ENCODE peak calls at places on chromosomes 2 and 18, in four cellular contexts. One of them, this sample, is unnamed.
A peak's percentile ranks its signal among the peaks of the same experiment; 100 is the strongest.

GRCh38 chr2:215536476-215536875 is 100.6 kb upstream of the FN1 start:
- DNase-seq in ovary: no peak
- DNase-seq in gastrocnemius medialis: no peak
- DNase-seq in prostate gland: no peak
- DNase-seq in this sample: no peak

GRCh38 chr2:48768669-48769068 is 13.1 kb upstream of the LHCGR start:
- DNase-seq in ovary: no peak
- DNase-seq in gastrocnemius medialis: no peak
- DNase-seq in prostate gland: no peak
- DNase-seq in this sample: no peak

GRCh38 chr2:20215183-20216040 is 9.5 kb downstream of the SDC1 start:
- DNase-seq in ovary: no peak
- DNase-seq in gastrocnemius medialis: no peak
- DNase-seq in prostate gland: no peak
- DNase-seq in this sample: no peak

GRCh38 chr2:241675885-241676284 is 10.7 kb downstream of the DTYMK start:
- DNase-seq in ovary: no peak
- DNase-seq in gastrocnemius medialis: no peak
- DNase-seq in prostate gland: no peak
- DNase-seq in this sample: no peak

GRCh38 chr2:211611061-211611518 is 927.5 kb downstream of the ERBB4 start:
- DNase-seq in ovary: no peak
- DNase-seq in gastrocnemius medialis: no peak
- DNase-seq in prostate gland: no peak
- DNase-seq in this sample: no peak

GRCh38 chr2:38665854-38666577 is at the start of gene GALM:
- DNase-seq in ovary: peak; percentile 84
- DNase-seq in gastrocnemius medialis: peak; percentile 89
- DNase-seq in prostate gland: peak; percentile 56
- DNase-seq in this sample: no peak

GRCh38 chr2:85748948-85749875 is 4.6 kb upstream of the ATOH8 start:
- DNase-seq in ovary: no peak
- DNase-seq in gastrocnemius medialis: peak; percentile 93
- DNase-seq in prostate gland: no peak
- DNase-seq in this sample: no peak

GRCh38 chr2:199581935-199582336 is 124.2 kb upstream of the SATB2 start:
- DNase-seq in ovary: no peak
- DNase-seq in gastrocnemius medialis: no peak
- DNase-seq in prostate gland: no peak
- DNase-seq in this sample: no peak

GRCh38 chr2:160731856-160732255 is 238.2 kb upstream of the RBMS1 start:
- DNase-seq in ovary: no peak
- DNase-seq in gastrocnemius medialis: no peak
- DNase-seq in prostate gland: no peak
- DNase-seq in this sample: no peak

GRCh38 chr2:4221434-4221833 is 518.1 kb downstream of the DCDC2C start:
- DNase-seq in ovary: no peak
- DNase-seq in gastrocnemius medialis: no peak
- DNase-seq in prostate gland: no peak
- DNase-seq in this sample: no peak

GRCh38 chr2:157989227-157989626 is 112.4 kb upstream of the UPP2 start:
- DNase-seq in ovary: no peak
- DNase-seq in gastrocnemius medialis: no peak
- DNase-seq in prostate gland: no peak
- DNase-seq in this sample: no peak

GRCh38 chr2:197356136-197356535 is 45.6 kb upstream of the ANKRD44 start:
- DNase-seq in ovary: no peak
- DNase-seq in gastrocnemius medialis: no peak
- DNase-seq in prostate gland: no peak
- DNase-seq in this sample: no peak

GRCh38 chr2:219272351-219272750 is 6.8 kb upstream of the DNAJB2 start:
- DNase-seq in ovary: no peak
- DNase-seq in gastrocnemius medialis: no peak
- DNase-seq in prostate gland: no peak
- DNase-seq in this sample: no peak

GRCh38 chr2:17079262-17079661 is 413.6 kb upstream of the CYRIA start:
- DNase-seq in ovary: no peak
- DNase-seq in gastrocnemius medialis: no peak
- DNase-seq in prostate gland: no peak
- DNase-seq in this sample: no peak

GRCh38 chr18:79302120-79302519 is 93.6 kb upstream of the NFATC1 start:
- DNase-seq in ovary: no peak
- DNase-seq in gastrocnemius medialis: no peak
- DNase-seq in prostate gland: no peak
- DNase-seq in this sample: no peak

GRCh38 chr2:220259656-220260055 is 632.2 kb downstream of the SLC4A3 start:
- DNase-seq in ovary: no peak
- DNase-seq in gastrocnemius medialis: no peak
- DNase-seq in prostate gland: no peak
- DNase-seq in this sample: no peak

GRCh38 chr18:76493213-76494107 is 1.6 kb downstream of the ZNF516 start:
- DNase-seq in ovary: peak; percentile 52
- DNase-seq in gastrocnemius medialis: no peak
- DNase-seq in prostate gland: no peak
- DNase-seq in this sample: no peak

GRCh38 chr2:69383178-69383812 is 3.7 kb downstream of the GFPT1 start:
- DNase-seq in ovary: no peak
- DNase-seq in gastrocnemius medialis: no peak
- DNase-seq in prostate gland: no peak
- DNase-seq in this sample: no peak

GRCh38 chr2:173571021-173571821 is 216.5 kb downstream of the CDCA7 start:
- DNase-seq in ovary: no peak
- DNase-seq in gastrocnemius medialis: no peak
- DNase-seq in prostate gland: peak; percentile 68
- DNase-seq in this sample: no peak

GRCh38 chr18:46329736-46330246 is 225.6 kb downstream of the HAUS1 start:
- DNase-seq in ovary: no peak
- DNase-seq in gastrocnemius medialis: no peak
- DNase-seq in prostate gland: no peak
- DNase-seq in this sample: no peak

DNA sequence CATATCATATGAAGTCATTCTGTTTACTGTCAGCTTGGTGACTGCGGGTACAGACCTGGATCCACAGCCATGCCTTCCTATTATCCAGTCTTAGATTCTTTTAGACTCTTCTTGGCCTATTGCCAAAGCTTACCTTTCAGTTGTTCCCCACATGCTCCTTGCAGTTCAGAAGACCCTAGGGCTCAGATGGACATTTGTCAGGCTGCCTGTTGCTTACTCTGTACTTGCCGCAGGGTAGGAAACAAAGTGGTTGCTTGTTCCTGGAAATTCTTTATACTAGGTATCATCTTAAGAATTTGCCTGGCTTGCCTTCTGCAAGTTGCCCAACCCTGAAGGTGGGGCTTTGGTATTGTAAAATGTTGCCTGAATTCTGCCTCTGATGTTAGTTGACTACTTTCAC is 24.4 kb downstream of the CD28 start:
- DNase-seq in ovary: no peak
- DNase-seq in gastrocnemius medialis: no peak
- DNase-seq in prostate gland: no peak
- DNase-seq in this sample: no peak
- H3K27ac ChIP-seq in ovary: no peak overlapping the region
- H3K27ac ChIP-seq in gastrocnemius medialis: no peak overlapping the region
- H3K27ac ChIP-seq in prostate gland: no peak overlapping the region
- H3K27ac ChIP-seq in this sample: no peak overlapping the region

DNA sequence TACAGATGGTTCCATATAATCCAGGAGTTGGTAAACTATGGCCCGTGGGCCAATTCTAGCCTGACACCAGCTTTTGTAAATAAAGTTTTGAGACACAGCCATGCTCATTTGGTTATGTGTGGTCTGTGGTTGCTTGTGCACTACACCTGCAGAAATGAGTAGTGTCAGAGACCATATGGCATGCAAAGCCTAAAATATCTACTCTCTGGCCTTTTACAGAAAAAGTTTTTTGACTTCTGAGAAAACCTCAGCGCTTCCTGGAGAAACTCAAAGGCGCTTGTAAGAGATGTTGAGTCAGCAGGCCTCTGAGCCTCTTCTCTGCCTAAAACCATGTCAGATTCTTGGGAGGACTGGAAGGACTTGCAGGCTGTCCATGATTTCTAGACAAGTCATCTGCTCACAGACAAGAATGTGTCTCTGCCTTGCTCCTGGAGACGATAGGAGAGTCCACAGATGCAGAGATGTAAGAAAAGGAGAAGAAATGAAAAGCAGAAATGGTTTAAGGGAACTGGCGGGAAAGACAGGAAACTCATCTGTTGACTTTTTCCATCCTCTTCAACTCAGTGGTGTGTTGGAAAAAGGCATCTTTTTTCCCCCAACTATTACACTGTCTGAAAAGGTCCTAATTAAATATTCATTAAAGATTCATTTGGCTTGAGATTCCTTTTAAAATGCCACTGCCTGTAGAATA is 5.2 kb downstream of the TTC39C start:
- DNase-seq in ovary: no peak
- DNase-seq in gastrocnemius medialis: no peak
- DNase-seq in prostate gland: no peak
- DNase-seq in this sample: no peak
- TF ChIP-seq POLR2A in ovary: no peak
- TF ChIP-seq POLR2A in gastrocnemius medialis: no peak
- TF ChIP-seq POLR2A in prostate gland: no peak
- TF ChIP-seq POLR2A in this sample: no peak

GRCh38 chr2:207226243-207226642 is 60.5 kb upstream of the KLF7 start:
- DNase-seq in ovary: no peak
- DNase-seq in gastrocnemius medialis: no peak
- DNase-seq in prostate gland: no peak
- DNase-seq in this sample: no peak
- H3K27ac ChIP-seq in ovary: no peak overlapping the region
- H3K27ac ChIP-seq in gastrocnemius medialis: no peak overlapping the region
- H3K27ac ChIP-seq in prostate gland: no peak overlapping the region
- H3K27ac ChIP-seq in this sample: no peak overlapping the region

GRCh38 chr2:238635637-238636036 is 208.9 kb downstream of the ASB1 start:
- DNase-seq in ovary: no peak
- DNase-seq in gastrocnemius medialis: no peak
- DNase-seq in prostate gland: no peak
- DNase-seq in this sample: no peak
- TF ChIP-seq POLR2A in ovary: no peak
- TF ChIP-seq POLR2A in gastrocnemius medialis: no peak
- TF ChIP-seq POLR2A in prostate gland: no peak
- TF ChIP-seq POLR2A in this sample: no peak

GRCh38 chr2:200614249-200614648 is 28.4 kb downstream of the AOX1 start:
- DNase-seq in ovary: no peak
- DNase-seq in gastrocnemius medialis: no peak
- DNase-seq in prostate gland: no peak
- DNase-seq in this sample: no peak

GRCh38 chr2:200616656-200617055 is 30.8 kb downstream of the AOX1 start:
- DNase-seq in ovary: no peak
- DNase-seq in gastrocnemius medialis: no peak
- DNase-seq in prostate gland: no peak
- DNase-seq in this sample: no peak

GRCh38 chr2:200616193-200616592 is 30.4 kb downstream of the AOX1 start:
- DNase-seq in ovary: peak; percentile 56
- DNase-seq in gastrocnemius medialis: no peak
- DNase-seq in prostate gland: no peak
- DNase-seq in this sample: no peak

GRCh38 chr2:200613692-200614091 is 27.9 kb downstream of the AOX1 start:
- DNase-seq in ovary: no peak
- DNase-seq in gastrocnemius medialis: no peak
- DNase-seq in prostate gland: no peak
- DNase-seq in this sample: no peak

DNA sequence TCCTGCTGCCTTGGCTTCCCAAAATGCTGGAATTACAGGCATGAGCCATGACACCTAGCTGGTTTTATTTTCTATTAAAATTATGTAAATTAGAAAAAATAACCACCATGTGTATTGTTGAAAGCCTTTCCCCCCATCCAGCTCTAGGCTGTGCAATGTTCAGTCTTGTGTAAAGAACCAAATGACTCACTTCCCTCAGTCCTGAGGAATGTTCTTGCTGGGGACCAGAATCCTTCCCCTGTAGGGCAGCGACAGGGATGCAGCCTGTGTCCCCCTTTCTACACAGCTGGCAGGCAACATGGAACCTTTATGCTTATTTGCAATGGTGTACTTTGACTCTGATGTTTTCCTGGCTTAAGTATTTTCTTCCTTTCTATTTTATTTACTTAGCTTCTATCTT is 29.4 kb downstream of the AOX1 start:
- DNase-seq in ovary: no peak
- DNase-seq in gastrocnemius medialis: no peak
- DNase-seq in prostate gland: no peak
- DNase-seq in this sample: no peak
- H3K27ac ChIP-seq in ovary: no peak overlapping the region
- H3K27ac ChIP-seq in gastrocnemius medialis: no peak overlapping the region
- H3K27ac ChIP-seq in prostate gland: no peak overlapping the region
- H3K27ac ChIP-seq in this sample: no peak overlapping the region

DNA sequence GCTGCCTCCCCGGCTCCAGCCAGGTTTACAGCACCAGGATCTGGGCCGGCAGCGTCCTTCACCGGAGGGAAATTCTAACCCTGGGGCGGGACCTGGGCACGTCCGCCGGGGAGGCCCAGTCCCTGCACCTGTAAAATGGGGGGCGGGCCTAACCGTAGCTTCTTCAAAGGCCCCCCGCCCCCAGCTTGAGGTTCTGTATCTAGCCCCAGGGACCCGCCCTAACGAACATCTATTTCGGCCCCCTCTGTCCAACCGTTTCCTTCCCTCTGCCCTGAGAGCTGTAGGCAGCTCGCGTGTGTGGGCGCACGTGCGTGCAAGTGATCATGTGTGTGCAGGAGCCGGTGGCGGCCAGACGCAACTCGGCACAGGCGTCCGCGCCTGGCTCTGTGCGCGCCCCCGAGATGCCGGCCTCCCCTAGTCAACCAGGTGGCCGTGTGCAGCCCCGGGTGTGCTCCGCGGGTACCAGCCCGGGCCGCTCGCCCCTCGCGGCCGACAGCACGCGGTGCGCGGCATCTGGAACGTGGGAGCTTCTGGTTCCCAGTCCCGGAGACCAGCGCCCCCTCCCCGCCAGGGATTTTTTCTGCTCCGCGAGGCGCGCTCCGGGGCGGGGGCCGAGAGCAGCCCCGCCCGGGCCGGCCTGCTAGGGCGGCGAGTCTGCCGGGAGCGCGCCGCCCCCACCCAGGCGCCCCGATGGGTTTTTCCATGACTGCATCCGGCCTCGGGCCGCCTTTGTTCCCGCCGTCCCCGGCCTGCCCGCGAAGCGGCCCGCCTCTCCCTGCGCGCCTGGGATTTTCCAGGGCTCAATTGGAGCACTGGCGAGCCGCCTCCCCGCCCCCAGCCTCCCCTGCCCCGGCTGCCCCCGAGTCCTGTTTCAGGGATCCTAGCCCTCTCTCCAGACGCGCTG is 21.2 kb downstream of the TEX44 start:
- DNase-seq in ovary: peak; percentile 84
- DNase-seq in gastrocnemius medialis: peak; percentile 67
- DNase-seq in prostate gland: peak; percentile 77
- DNase-seq in this sample: peak; percentile 50
- TF ChIP-seq POLR2A in ovary: peak; percentile 67
- TF ChIP-seq POLR2A in gastrocnemius medialis: peak; percentile 54
- TF ChIP-seq POLR2A in prostate gland: peak; percentile 57
- TF ChIP-seq POLR2A in this sample: peak; percentile 57

This sample was measured in esophagus squamous epithelium.